ENCODE peak calls at places on chromosomes 5 and 9, in seven cellular contexts. J, K, S, Z, X, I and Y are unnamed samples.

GRCh38 chr5:17365756-17366155 is 132.3 kb upstream of the TAF11L2 start:
- DNase-seq in J (peak), Z (no peak), X (no peak), S (peak), K (no peak), I (no peak), Y (no peak)

GRCh38 chr5:104606258-104606829 is 1043.8 kb upstream of the NUDT12 start:
- DNase-seq in J (no peak), I (no peak), S (no peak), X (no peak), Z (no peak), K (no peak), Y (no peak)

GRCh38 chr5:125888358-125888757 is 534.9 kb upstream of the GRAMD2B start:
- DNase-seq in Z (no peak), K (no peak), X (no peak), J (no peak), I (no peak), S (no peak), Y (no peak)

GRCh38 chr5:95808686-95809413 is 13.7 kb downstream of the GLRX start:
- DNase-seq in X (no peak), K (no peak), Z (peak), I (peak), S (peak), J (no peak), Y (peak)

GRCh38 chr5:67358186-67358585 is 161.6 kb upstream of the CD180 start:
- DNase-seq in Z (no peak), S (no peak), X (no peak), J (no peak), I (no peak), K (no peak), Y (no peak)

GRCh38 chr9:33306037-33306436 is 15.7 kb downstream of the NFX1 start:
- DNase-seq in S (peak), Z (no peak), J (no peak), K (no peak), I (no peak), X (no peak), Y (peak)

GRCh38 chr5:65076251-65076869 is 307.6 kb downstream of the CWC27 start:
- DNase-seq in Z (peak), K (no peak), I (peak), J (peak), S (peak), X (peak), Y (peak)

GRCh38 chr9:133282454-133283238 is 7.6 kb upstream of the ABO start:
- DNase-seq in Z (no peak), J (no peak), S (no peak), I (peak), X (no peak), K (no peak), Y (peak)

GRCh38 chr9:36332006-36332405 is 68.1 kb downstream of the RNF38 start:
- DNase-seq in X (no peak), Z (no peak), I (no peak), S (peak), J (no peak), K (no peak), Y (no peak)

GRCh38 chr5:172830876-172831662 is 3.0 kb upstream of the ERGIC1 start:
- DNase-seq in K (no peak), I (no peak), J (no peak), S (peak), X (no peak), Z (no peak), Y (no peak)
- TF ChIP-seq POLR2A in K (no peak), I (no peak), J (no peak), S (peak), X (no peak), Z (no peak), Y (no peak)

GRCh38 chr9:6715755-6716643 is 41.8 kb upstream of the KDM4C start:
- DNase-seq in I (peak), K (peak), S (no peak), X (peak), J (peak), Z (peak), Y (peak)
- TF ChIP-seq POLR2A in I (peak), K (no peak), S (no peak), X (peak), J (peak), Z (no peak), Y (peak)

DNA sequence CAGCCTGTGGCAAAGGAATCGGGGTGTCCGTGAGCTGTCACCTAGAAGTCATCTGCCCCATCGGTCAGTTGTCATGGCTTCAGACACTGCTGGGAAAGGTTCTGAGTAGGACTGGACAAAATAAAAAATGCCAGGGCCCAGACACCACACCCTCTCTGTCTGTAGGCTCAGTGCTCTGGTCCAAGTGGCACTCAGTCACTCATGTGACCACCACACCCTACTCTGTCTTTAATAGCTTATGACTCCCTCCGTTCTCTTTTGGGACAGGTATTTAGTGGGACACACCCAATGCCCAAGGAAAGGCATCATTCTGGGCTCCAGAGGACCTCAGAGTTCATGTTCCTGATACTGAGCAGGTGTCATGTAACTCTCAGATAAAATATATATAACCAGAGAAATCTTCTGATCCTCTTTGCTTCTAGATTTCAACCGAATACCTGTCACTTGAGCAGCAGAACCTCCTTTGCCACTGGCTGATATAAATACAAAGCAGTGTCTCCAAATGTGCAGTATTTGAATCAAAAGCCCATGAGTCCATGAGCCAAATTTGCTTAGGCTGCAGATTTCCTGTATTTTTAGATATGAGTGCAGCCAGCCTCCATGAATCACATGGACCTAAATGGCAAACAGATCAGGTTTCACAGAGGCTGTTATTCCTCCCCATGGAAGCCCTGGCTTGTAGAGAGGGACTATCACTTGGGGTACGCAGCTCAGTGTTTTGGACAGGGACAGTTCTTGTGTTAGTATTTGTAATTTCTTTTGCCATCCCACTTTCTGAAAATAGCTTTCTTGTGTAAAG is 272.0 kb downstream of the ARHGAP26 start:
- DNase-seq in K (no peak), J (no peak), Z (no peak), S (peak), X (no peak), I (no peak), Y (no peak)
- TF ChIP-seq POLR2A in K (no peak), J (no peak), Z (no peak), S (no peak), X (no peak), I (no peak), Y (no peak)

GRCh38 chr9:26145938-26146337 is 467.7 kb upstream of the TUSC1 start:
- DNase-seq in S (no peak), Z (no peak), K (no peak), I (no peak), J (no peak), X (no peak), Y (no peak)

GRCh38 chr9:26142631-26143030 is 464.4 kb upstream of the TUSC1 start:
- DNase-seq in Z (no peak), J (no peak), S (no peak), K (no peak), I (no peak), X (no peak), Y (no peak)

GRCh38 chr9:26148128-26148527 is 469.9 kb upstream of the TUSC1 start:
- DNase-seq in X (no peak), Z (no peak), S (no peak), I (no peak), K (no peak), J (no peak), Y (no peak)

DNA sequence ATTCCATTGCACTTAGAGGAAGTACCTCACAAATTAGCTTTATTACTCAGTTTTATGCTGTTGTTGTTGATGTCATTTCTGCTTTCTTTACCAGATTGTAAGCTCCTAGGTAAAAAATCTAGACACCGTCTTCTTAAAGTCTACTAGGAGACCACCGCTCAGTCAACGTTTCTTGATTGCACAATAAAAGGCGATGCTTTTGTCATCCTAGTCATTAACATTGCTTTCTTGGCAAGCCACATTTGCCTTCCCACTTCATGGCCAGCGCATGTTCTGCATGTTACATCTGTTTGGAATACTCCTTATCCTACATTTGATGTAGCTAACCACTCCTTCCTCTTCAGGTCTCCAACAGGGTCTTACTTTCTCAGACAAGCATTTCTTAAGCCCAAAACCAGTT is 464.0 kb upstream of the TUSC1 start:
- DNase-seq in J (no peak), S (no peak), X (no peak), K (no peak), Z (no peak), I (no peak), Y (no peak)
- TF ChIP-seq POLR2A in J (no peak), S (no peak), X (no peak), K (no peak), Z (no peak), I (no peak), Y (no peak)